ENCODE peak calls at places on chromosomes 11 and 22, in seven cellular contexts. Q, Y, Z, O, C, X and J are unnamed samples.

GRCh38 chr22:30930228-30930627 is 38.3 kb downstream of the MORC2 start:
- DNase-seq in C (no peak), O (no peak), X (no peak), Q (no peak), Y (no peak), Z (no peak), J (no peak)

GRCh38 chr11:103433380-103433779 is 324.2 kb downstream of the DYNC2H1 start:
- DNase-seq in Z (no peak), X (no peak), O (no peak), Y (no peak), Q (no peak), C (no peak), J (no peak)

GRCh38 chr11:104858882-104859735 is 39.2 kb downstream of the CASP12 start:
- DNase-seq in O (no peak), Q (no peak), Y (no peak), Z (no peak), C (no peak), X (no peak), J (peak)

GRCh38 chr11:45937916-45938315 is 15.5 kb downstream of the LARGE2 start:
- DNase-seq in Z (no peak), O (no peak), Q (no peak), X (no peak), C (no peak), Y (no peak), J (no peak)

GRCh38 chr11:116243975-116244374 is 528.8 kb downstream of the BUD13 start:
- DNase-seq in Y (no peak), X (no peak), C (no peak), Z (no peak), O (no peak), Q (no peak), J (no peak)

GRCh38 chr11:76744186-76745058 is 38.7 kb upstream of the TSKU start:
- DNase-seq in Q (no peak), X (no peak), O (peak), C (no peak), Z (no peak), Y (no peak), J (no peak)

GRCh38 chr11:114353448-114353847 is 46.9 kb downstream of the C11orf71 start:
- DNase-seq in Q (no peak), X (no peak), O (no peak), Y (no peak), C (no peak), Z (no peak), J (no peak)

GRCh38 chr11:19027829-19028595 is 32.5 kb downstream of the MRGPRX2 start:
- DNase-seq in Z (no peak), X (no peak), O (no peak), Y (no peak), Q (no peak), C (no peak), J (no peak)

GRCh38 chr22:20111045-20111688 is 4.7 kb upstream of the RANBP1 start:
- DNase-seq in O (no peak), C (no peak), Z (no peak), Y (no peak), Q (no peak), X (no peak), J (peak)

GRCh38 chr11:62678770-62679696 is at the start of gene UBXN1:
- DNase-seq in Z (peak), Q (peak), C (peak), X (peak), O (peak), Y (peak), J (peak)

GRCh38 chr11:133038850-133039249 is 493.5 kb downstream of the OPCML start:
- DNase-seq in Q (no peak), Y (no peak), X (no peak), C (no peak), Z (no peak), O (no peak), J (no peak)

GRCh38 chr11:86101493-86101892 is 32.6 kb upstream of the PICALM start:
- DNase-seq in X (no peak), C (no peak), Y (no peak), Q (no peak), Z (no peak), O (no peak), J (no peak)

GRCh38 chr22:42928969-42929837 is 72.1 kb upstream of the ARFGAP3 start:
- DNase-seq in O (peak), Y (no peak), X (peak), Z (no peak), C (no peak), Q (peak), J (no peak)

GRCh38 chr22:31491218-31491962 is 1.7 kb upstream of the EIF4ENIF1 start:
- DNase-seq in O (no peak), C (no peak), Q (no peak), Y (no peak), X (no peak), Z (no peak), J (no peak)

GRCh38 chr11:33942954-33943353 is 51.1 kb upstream of the LMO2 start:
- DNase-seq in X (peak), O (peak), Q (peak), Y (no peak), C (no peak), Z (no peak), J (peak)

GRCh38 chr11:128451651-128452470 is 135.5 kb downstream of the ETS1 start:
- DNase-seq in O (no peak), Q (peak), C (no peak), Z (no peak), X (no peak), Y (peak), J (no peak)

GRCh38 chr22:47297261-47298016 is 535.0 kb downstream of the TBC1D22A start:
- DNase-seq in O (no peak), Z (no peak), C (no peak), Q (peak), Y (no peak), X (no peak), J (peak)

GRCh38 chr11:76835928-76836612 is 24.6 kb upstream of the ACER3 start:
- DNase-seq in C (no peak), Q (no peak), Z (no peak), Y (no peak), X (peak), O (peak), J (no peak)

GRCh38 chr22:45344339-45344738 is 34.6 kb downstream of the FAM118A start:
- DNase-seq in O (no peak), Y (no peak), Q (no peak), C (no peak), Z (peak), X (no peak), J (peak)
- TF ChIP-seq CTCF in O (no peak), Y (peak), Q (no peak), C (no peak), Z (no peak), X (no peak), J (no peak)

GRCh38 chr22:35542972-35543516 is 2.4 kb downstream of the RASD2 start:
- DNase-seq in C (no peak), Y (no peak), X (no peak), O (no peak), Q (no peak), Z (no peak), J (no peak)
- TF ChIP-seq CTCF in C (no peak), Y (no peak), X (no peak), O (no peak), Q (no peak), Z (no peak), J (no peak)

GRCh38 chr11:13249992-13250391 is 27.6 kb upstream of the BMAL1 start:
- DNase-seq in C (peak), Q (no peak), Z (no peak), Y (no peak), O (no peak), X (no peak), J (no peak)
- TF ChIP-seq CTCF in C (no peak), Q (no peak), Z (no peak), Y (no peak), O (no peak), X (no peak), J (peak)

GRCh38 chr11:8604078-8604723 is 10.2 kb upstream of the STK33 start:
- DNase-seq in O (no peak), Z (peak), Q (peak), Y (peak), X (peak), C (peak), J (peak)
- TF ChIP-seq CTCF in O (peak), Z (peak), Q (no peak), Y (peak), X (peak), C (peak), J (peak)

GRCh38 chr11:81967242-81967641 is 766.4 kb downstream of the FAM181B start:
- DNase-seq in Z (no peak), Q (no peak), Y (no peak), O (no peak), C (no peak), X (no peak), J (no peak)

GRCh38 chr11:81959341-81959740 is 774.3 kb downstream of the FAM181B start:
- DNase-seq in Q (no peak), Y (no peak), Z (no peak), X (no peak), C (peak), O (no peak), J (no peak)

GRCh38 chr11:81966340-81966739 is 767.3 kb downstream of the FAM181B start:
- DNase-seq in O (no peak), Q (no peak), C (no peak), Y (no peak), Z (no peak), X (no peak), J (no peak)

DNA sequence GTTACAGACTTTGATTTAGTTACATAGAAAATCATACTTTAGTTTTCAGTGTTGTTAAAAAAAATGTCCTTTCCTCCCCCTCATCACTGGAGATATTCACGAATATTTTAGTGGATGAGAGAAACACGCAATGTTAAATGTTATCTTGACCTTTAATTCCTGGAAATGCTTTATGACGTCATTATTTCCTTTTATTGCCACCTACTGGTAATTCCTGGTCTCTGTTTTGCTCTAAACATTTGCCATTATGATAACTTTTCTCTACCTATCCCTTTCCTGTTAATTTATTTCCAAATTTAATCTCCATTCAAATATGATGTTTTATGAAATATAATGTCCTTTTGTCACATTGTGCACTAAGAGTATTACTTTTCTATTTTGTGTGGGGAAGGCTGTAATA is 770.6 kb downstream of the FAM181B start:
- DNase-seq in O (no peak), X (no peak), C (no peak), Y (no peak), Q (no peak), Z (no peak), J (peak)
- TF ChIP-seq CTCF in O (no peak), X (no peak), C (no peak), Y (peak), Q (no peak), Z (peak), J (no peak)

GRCh38 chr22:41672780-41673509 is 15.7 kb downstream of the SNU13 start:
- DNase-seq in O (no peak), C (no peak), Y (no peak), Z (no peak), X (no peak), Q (no peak), J (no peak)
- TF ChIP-seq CTCF in O (no peak), C (no peak), Y (peak), Z (no peak), X (no peak), Q (peak), J (peak)

DNA sequence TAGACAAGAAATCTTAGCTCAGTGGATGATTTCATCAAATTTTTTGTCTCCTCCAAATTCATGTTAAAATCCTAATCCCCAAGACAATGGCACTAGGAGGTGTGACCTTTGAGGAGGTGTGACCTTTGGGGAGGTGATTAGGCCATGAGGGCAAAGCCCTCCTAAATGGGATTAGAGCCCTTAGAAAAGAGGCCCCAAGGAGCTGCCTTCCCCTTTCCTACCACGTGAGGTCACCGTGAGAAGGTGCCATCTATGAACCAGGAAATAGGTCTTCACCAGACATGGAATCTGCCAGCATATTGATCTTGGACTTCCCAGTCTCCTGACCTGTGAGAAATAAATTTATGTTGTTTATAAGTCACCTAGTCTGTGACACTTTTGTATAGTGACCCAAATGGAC is 138.7 kb downstream of the TRIM29 start:
- DNase-seq in C (peak), Q (no peak), O (no peak), X (no peak), Z (no peak), Y (no peak), J (no peak)
- TF ChIP-seq CTCF in C (no peak), Q (no peak), O (no peak), X (no peak), Z (no peak), Y (peak), J (no peak)

DNA sequence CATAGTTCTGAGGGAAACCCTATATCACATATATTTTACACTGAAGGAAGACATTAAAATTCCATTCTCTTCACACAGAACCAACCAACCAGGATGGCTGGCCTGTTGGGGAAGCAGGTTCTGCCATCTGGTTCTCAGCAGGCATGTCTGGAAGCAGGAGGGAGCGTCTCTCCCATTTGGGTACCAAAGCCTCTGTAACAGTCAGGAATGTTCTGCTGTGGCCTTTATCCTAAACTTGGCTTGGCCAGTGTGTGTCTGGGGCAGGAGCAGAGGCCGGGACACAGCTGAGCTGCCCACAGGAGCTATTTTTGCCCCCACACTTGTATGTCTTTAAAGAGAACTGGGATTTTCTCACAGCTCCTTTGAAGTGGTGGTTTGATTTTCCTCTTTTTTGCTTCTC is 29.3 kb downstream of the SGSM3 start:
- DNase-seq in Q (no peak), Y (no peak), O (no peak), C (no peak), X (no peak), Z (no peak), J (no peak)
- TF ChIP-seq CTCF in Q (no peak), Y (no peak), O (no peak), C (no peak), X (no peak), Z (no peak), J (no peak)